ENCODE peak calls at places on chromosomes 3 and 15, in four cellular contexts. M, W, G and T are unnamed samples.
A peak's percentile ranks its signal among the peaks of the same experiment; 100 is the strongest.

GRCh38 chr3:150746791-150747590 is 16.0 kb downstream of the SIAH2 start:
- DNase-seq in M (no peak), W (no peak), G (no peak), T (no peak)

GRCh38 chr15:79185199-79185598 is 94.6 kb upstream of the RASGRF1 start:
- DNase-seq in M (no peak), W (peak; percentile 25), G (peak; percentile 22), T (no peak)

GRCh38 chr15:72168131-72168825 is 29.3 kb downstream of the GRAMD2A start:
- DNase-seq in M (no peak), W (no peak), G (no peak), T (peak; percentile 50)

GRCh38 chr15:33086500-33087141 is 107.9 kb downstream of the FMN1 start:
- DNase-seq in M (peak; percentile 27), W (peak; percentile 59), G (peak; percentile 51), T (no peak)

GRCh38 chr3:195705081-195705991 is 15.4 kb upstream of the MUC20 start:
- DNase-seq in M (no peak), W (no peak), G (no peak), T (no peak)

GRCh38 chr3:135141092-135141491 is 346.0 kb downstream of the EPHB1 start:
- DNase-seq in M (no peak), W (no peak), G (no peak), T (no peak)

GRCh38 chr3:34009480-34009844 is 211.0 kb downstream of the PDCD6IP start:
- DNase-seq in M (no peak), W (peak; percentile 22), G (no peak), T (no peak)

GRCh38 chr3:100695696-100696095 is 13.6 kb upstream of the TFG start:
- DNase-seq in M (no peak), W (no peak), G (no peak), T (no peak)

GRCh38 chr3:183711516-183711915 is 13.9 kb downstream of the YEATS2 start:
- DNase-seq in M (no peak), W (no peak), G (no peak), T (no peak)

GRCh38 chr3:69328103-69328755 is 57.7 kb downstream of the FRMD4B start:
- DNase-seq in M (no peak), W (no peak), G (no peak), T (no peak)

GRCh38 chr3:34106879-34107278 is 308.4 kb downstream of the PDCD6IP start:
- DNase-seq in M (peak; percentile 20), W (peak; percentile 70), G (peak; percentile 70), T (no peak)

GRCh38 chr3:102737353-102737752 is 302.5 kb downstream of the ZPLD1 start:
- DNase-seq in M (no peak), W (no peak), G (no peak), T (no peak)

GRCh38 chr3:33047842-33048834 is 48.8 kb downstream of the GLB1 start:
- DNase-seq in M (no peak), W (no peak), G (peak; percentile 63), T (no peak)

GRCh38 chr15:75350601-75351331 is 3.9 kb downstream of the NEIL1 start:
- DNase-seq in M (no peak), W (no peak), G (no peak), T (no peak)

GRCh38 chr3:101902041-101902440 is 52.7 kb downstream of the NFKBIZ start:
- DNase-seq in M (no peak), W (no peak), G (peak; percentile 47), T (no peak)

GRCh38 chr3:34569437-34569836 is 771.0 kb downstream of the PDCD6IP start:
- DNase-seq in M (no peak), W (no peak), G (no peak), T (no peak)

GRCh38 chr3:58167431-58168351 is 43.1 kb downstream of the DNASE1L3 start:
- DNase-seq in M (no peak), W (peak; percentile 78), G (peak; percentile 70), T (peak; percentile 83)

GRCh38 chr15:63079938-63080626 is 37.5 kb downstream of the TPM1 start:
- DNase-seq in M (no peak), W (no peak), G (no peak), T (no peak)

GRCh38 chr3:194828926-194829325 is 143.2 kb downstream of the FAM43A start:
- DNase-seq in M (no peak), W (no peak), G (no peak), T (no peak)

GRCh38 chr15:41934843-41935242 is 37.5 kb downstream of the EHD4 start:
- DNase-seq in M (no peak), W (no peak), G (peak; percentile 58), T (no peak)